ENCODE peak calls at places on chromosome 10, in four cellular contexts. G is A549, T is K562, J is HepG2. H is an unnamed sample.
A peak's percentile ranks its signal among the peaks of the same experiment; 100 is the strongest.

GRCh38 chr10:62885656-62886461 is 69.7 kb upstream of the EGR2 start:
- DNase-seq in G (peak; percentile 15), T (no peak), J (peak; percentile 15), H (no peak)

GRCh38 chr10:13140627-13141190 is 20.6 kb upstream of the MCM10 start:
- DNase-seq in G (no peak), J (no peak), T (no peak), H (no peak)

GRCh38 chr10:26251925-26252324 is 35.4 kb downstream of the GAD2 start:
- DNase-seq in G (no peak), T (no peak), J (no peak), H (no peak)

GRCh38 chr10:78974409-78975317 is 94.1 kb upstream of the ZMIZ1 start:
- DNase-seq in T (peak; percentile 83), J (peak; percentile 76), G (peak; percentile 82), H (peak; percentile 62)

GRCh38 chr10:30043476-30044270 is 15.7 kb downstream of the JCAD start:
- DNase-seq in J (no peak), T (no peak), G (no peak), H (no peak)

GRCh38 chr10:2929457-2929856 is 137.9 kb upstream of the PFKP start:
- DNase-seq in G (no peak), J (no peak), T (no peak), H (no peak)

GRCh38 chr10:123637326-123637880 is 28.8 kb upstream of the GPR26 start:
- DNase-seq in G (no peak), J (no peak), T (no peak), H (no peak)

GRCh38 chr10:104209575-104210198 is 22.5 kb downstream of the CFAP43 start:
- DNase-seq in T (peak; percentile 36), J (peak; percentile 27), G (peak; percentile 48), H (peak; percentile 50)

GRCh38 chr10:5234106-5234877 is 37.7 kb downstream of the AKR1C4 start:
- DNase-seq in J (peak; percentile 91), G (peak; percentile 18), T (no peak), H (no peak)

GRCh38 chr10:35347088-35347487 is 10.8 kb downstream of the CCNY start:
- DNase-seq in G (no peak), J (no peak), T (no peak), H (no peak)

GRCh38 chr10:79333513-79333912 is 13.8 kb upstream of the PPIF start:
- DNase-seq in G (no peak), T (no peak), J (no peak), H (no peak)

GRCh38 chr10:123558651-123559050 is 107.5 kb upstream of the GPR26 start:
- DNase-seq in G (no peak), J (no peak), T (no peak), H (no peak)

GRCh38 chr10:72241853-72242252 is 25.8 kb upstream of the ASCC1 start:
- DNase-seq in G (no peak), T (no peak), J (no peak), H (no peak)

GRCh38 chr10:67779455-67780205 is 58.4 kb downstream of the DNAJC12 start:
- DNase-seq in G (peak; percentile 62), T (peak; percentile 74), J (peak; percentile 73), H (peak; percentile 54)

GRCh38 chr10:60387531-60387930 is 2.1 kb downstream of the ANK3 start:
- DNase-seq in G (no peak), J (no peak), T (no peak), H (no peak)

GRCh38 chr10:71713135-71714040 is 6.2 kb downstream of the C10orf105 start:
- DNase-seq in T (peak; percentile 63), G (no peak), J (no peak), H (no peak)

GRCh38 chr10:14812271-14812670 is 25.6 kb downstream of the CDNF start:
- DNase-seq in G (no peak), T (no peak), J (peak; percentile 74), H (no peak)

GRCh38 chr10:75395955-75396860 is 5.4 kb downstream of the ZNF503 start:
- DNase-seq in G (no peak), J (no peak), T (no peak), H (peak; percentile 38)

GRCh38 chr10:8365935-8366911 is 311.7 kb downstream of the GATA3 start:
- DNase-seq in G (peak; percentile 80), J (peak; percentile 42), T (no peak), H (no peak)

GRCh38 chr10:86086418-86086817 is 280.2 kb downstream of the GRID1 start:
- DNase-seq in G (no peak), J (no peak), T (no peak), H (no peak)

GRCh38 chr10:112375721-112376577 is 2.0 kb downstream of the ACSL5 start:
- DNase-seq in G (no peak), T (no peak), J (peak; percentile 56), H (no peak)

GRCh38 chr10:110324201-110324804 is 19.6 kb upstream of the SMNDC1 start:
- DNase-seq in T (peak; percentile 16), G (no peak), J (no peak), H (no peak)

GRCh38 chr10:110222896-110223675 is 15.7 kb downstream of the MXI1 start:
- DNase-seq in G (no peak), J (no peak), T (no peak), H (no peak)

GRCh38 chr10:18044976-18045720 is 93.4 kb downstream of the SLC39A12 start:
- DNase-seq in G (no peak), T (no peak), J (no peak), H (no peak)

GRCh38 chr10:100014129-100014762 is 4.5 kb upstream of the DNMBP start:
- DNase-seq in G (no peak), J (no peak), T (no peak), H (no peak)

GRCh38 chr10:88903715-88904114 is 23.7 kb downstream of the STAMBPL1 start:
- DNase-seq in G (no peak), T (no peak), J (no peak), H (no peak)

GRCh38 chr10:6173203-6173602 is 29.5 kb upstream of the PFKFB3 start:
- DNase-seq in G (no peak), T (no peak), J (peak; percentile 45), H (peak; percentile 66)

GRCh38 chr10:46175311-46175710 is 111.5 kb upstream of the ANTXRL start:
- DNase-seq in G (no peak), J (no peak), T (no peak), H (no peak)

GRCh38 chr10:103835121-103836045 is 20.0 kb downstream of the SH3PXD2A start:
- DNase-seq in T (no peak), G (no peak), J (no peak), H (no peak)

GRCh38 chr10:33453081-33453850 is 118.8 kb upstream of the NRP1 start:
- DNase-seq in G (no peak), J (no peak), T (no peak), H (no peak)

GRCh38 chr10:119315128-119316001 is 108.0 kb downstream of the GRK5 start:
- DNase-seq in T (peak; percentile 50), J (peak; percentile 83), G (peak; percentile 95), H (no peak)

DNA sequence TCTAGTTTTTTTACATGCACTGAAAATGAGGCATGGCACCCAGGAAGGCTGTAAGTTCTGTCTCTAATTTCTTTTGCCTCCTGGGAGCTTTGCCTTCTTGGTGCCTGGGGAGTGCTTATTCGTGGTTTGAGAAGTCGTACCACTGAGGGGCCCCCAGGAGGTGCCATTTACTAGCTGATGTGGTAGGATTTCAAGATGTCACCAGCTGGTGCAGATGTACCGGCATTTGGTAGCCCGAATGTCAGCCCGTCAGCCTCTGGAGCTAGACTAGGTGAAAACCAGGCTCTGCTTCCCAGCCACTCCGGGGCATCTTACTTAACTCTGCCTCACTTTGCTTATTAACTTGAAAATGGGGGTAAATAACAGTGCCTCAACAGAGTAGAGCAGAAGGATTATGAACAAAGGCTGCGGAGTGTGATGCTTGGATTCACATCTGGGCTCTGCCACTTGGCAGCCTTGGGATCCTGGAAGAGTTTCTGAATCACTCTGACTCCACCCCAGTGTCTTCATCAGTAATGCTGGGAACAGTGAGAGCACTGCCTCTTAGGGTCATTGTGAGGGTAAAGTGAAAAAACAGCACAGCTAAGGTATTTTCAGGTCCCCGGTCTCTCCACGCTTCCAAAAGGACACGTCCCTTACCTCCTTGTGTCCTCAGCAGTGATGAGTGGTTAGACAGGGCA is 31.4 kb upstream of the BTBD16 start:
- DNase-seq in T (no peak), G (no peak), J (no peak), H (no peak)
- TF ChIP-seq NR3C1 in T (no peak), G (no peak), J (no peak), H (no peak)

GRCh38 chr10:118237930-118238329 is 104.2 kb downstream of the FAM204A start:
- DNase-seq in J (no peak), T (no peak), G (no peak), H (no peak)
- TF ChIP-seq NR3C1 in J (no peak), T (no peak), G (no peak), H (no peak)

GRCh38 chr10:69467928-69468770 is 16.9 kb downstream of the TSPAN15 start:
- DNase-seq in T (no peak), G (no peak), J (no peak), H (no peak)
- TF ChIP-seq NR3C1 in T (no peak), G (no peak), J (no peak), H (no peak)

DNA sequence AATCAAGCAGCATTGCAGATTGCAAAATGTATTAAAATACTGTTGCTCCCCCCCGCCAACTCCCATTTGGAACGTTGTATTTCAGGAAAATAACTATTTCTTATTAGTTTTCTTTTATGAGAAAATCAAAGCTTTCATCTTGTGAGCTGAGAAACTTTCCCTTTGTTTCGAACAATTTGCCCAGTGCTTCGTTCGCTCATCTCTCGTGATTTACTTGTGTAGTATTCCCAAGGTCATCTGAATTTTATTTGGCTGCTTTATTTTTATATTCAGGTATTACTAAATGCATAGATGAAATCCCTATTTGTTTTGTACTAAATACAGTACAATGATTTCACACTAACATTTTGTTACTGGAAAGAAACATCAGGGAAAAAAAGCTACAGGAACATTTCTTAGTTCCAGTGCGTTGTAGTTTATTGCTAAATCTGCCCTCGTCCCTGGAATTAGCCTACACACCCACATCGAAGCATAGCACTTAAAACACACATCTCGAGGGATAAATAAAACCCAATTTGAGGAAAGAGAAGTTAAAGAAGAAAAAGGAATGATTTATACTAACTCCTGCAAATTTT is 12.0 kb upstream of the EBLN1 start:
- DNase-seq in G (no peak), T (no peak), J (no peak), H (no peak)
- TF ChIP-seq NR3C1 in G (no peak), T (no peak), J (no peak), H (no peak)

H was measured in WTC11.